ENCODE peak calls at places on chromosomes 12 and 14, in six cellular contexts. One of them, this sample, is unnamed.

GRCh38 chr14:72619881-72620280 is 274.0 kb downstream of the DPF3 start:
- DNase-seq in suprapubic skin: no peak
- DNase-seq in upper lobe of left lung: peak
- DNase-seq in sigmoid colon: no peak
- DNase-seq in esophagus muscularis mucosa: peak
- DNase-seq in GM12878: no peak
- DNase-seq in this sample: no peak

GRCh38 chr14:56378474-56378873 is 201.1 kb upstream of the TMEM260 start:
- DNase-seq in upper lobe of left lung: no peak
- DNase-seq in suprapubic skin: no peak
- DNase-seq in sigmoid colon: no peak
- DNase-seq in esophagus muscularis mucosa: no peak
- DNase-seq in GM12878: no peak
- DNase-seq in this sample: no peak

GRCh38 chr14:28768549-28768870 is 1.9 kb downstream of the FOXG1 start:
- DNase-seq in sigmoid colon: no peak
- DNase-seq in upper lobe of left lung: no peak
- DNase-seq in GM12878: no peak
- DNase-seq in esophagus muscularis mucosa: no peak
- DNase-seq in suprapubic skin: no peak
- DNase-seq in this sample: no peak

GRCh38 chr14:37230551-37231194 is 32.9 kb downstream of the MIPOL1 start:
- DNase-seq in upper lobe of left lung: no peak
- DNase-seq in suprapubic skin: no peak
- DNase-seq in GM12878: no peak
- DNase-seq in esophagus muscularis mucosa: no peak
- DNase-seq in sigmoid colon: no peak
- DNase-seq in this sample: no peak

GRCh38 chr12:112103758-112104504 is 4.7 kb downstream of the NAA25 start:
- DNase-seq in upper lobe of left lung: no peak
- DNase-seq in GM12878: no peak
- DNase-seq in sigmoid colon: no peak
- DNase-seq in esophagus muscularis mucosa: no peak
- DNase-seq in suprapubic skin: no peak
- DNase-seq in this sample: no peak

GRCh38 chr12:41701943-41702601 is 442.6 kb downstream of the GXYLT1 start:
- DNase-seq in sigmoid colon: no peak
- DNase-seq in GM12878: no peak
- DNase-seq in upper lobe of left lung: no peak
- DNase-seq in esophagus muscularis mucosa: no peak
- DNase-seq in suprapubic skin: no peak
- DNase-seq in this sample: no peak

GRCh38 chr14:55699131-55700057 is 119.4 kb downstream of the KTN1 start:
- DNase-seq in sigmoid colon: no peak
- DNase-seq in GM12878: no peak
- DNase-seq in upper lobe of left lung: no peak
- DNase-seq in suprapubic skin: no peak
- DNase-seq in esophagus muscularis mucosa: peak
- DNase-seq in this sample: no peak

GRCh38 chr14:61315288-61315687 is 6.1 kb upstream of the PRKCH start:
- DNase-seq in suprapubic skin: no peak
- DNase-seq in esophagus muscularis mucosa: no peak
- DNase-seq in upper lobe of left lung: no peak
- DNase-seq in GM12878: no peak
- DNase-seq in sigmoid colon: no peak
- DNase-seq in this sample: no peak

GRCh38 chr12:100199347-100200136 is 1.1 kb upstream of the ACTR6 start:
- DNase-seq in GM12878: no peak
- DNase-seq in esophagus muscularis mucosa: no peak
- DNase-seq in upper lobe of left lung: peak
- DNase-seq in suprapubic skin: peak
- DNase-seq in sigmoid colon: peak
- DNase-seq in this sample: peak

GRCh38 chr14:34684578-34684977 is 29.8 kb downstream of the CFL2 start:
- DNase-seq in upper lobe of left lung: no peak
- DNase-seq in suprapubic skin: no peak
- DNase-seq in sigmoid colon: no peak
- DNase-seq in GM12878: no peak
- DNase-seq in esophagus muscularis mucosa: no peak
- DNase-seq in this sample: no peak

GRCh38 chr12:112169966-112170365 is 44.6 kb downstream of the TRAFD1 start:
- DNase-seq in sigmoid colon: no peak
- DNase-seq in esophagus muscularis mucosa: no peak
- DNase-seq in suprapubic skin: no peak
- DNase-seq in GM12878: no peak
- DNase-seq in upper lobe of left lung: no peak
- DNase-seq in this sample: no peak

GRCh38 chr12:82688035-82688501 is 1.4 kb downstream of the TMTC2 start:
- DNase-seq in esophagus muscularis mucosa: no peak
- DNase-seq in upper lobe of left lung: no peak
- DNase-seq in sigmoid colon: no peak
- DNase-seq in GM12878: no peak
- DNase-seq in suprapubic skin: no peak
- DNase-seq in this sample: no peak

GRCh38 chr12:18782827-18783226 is 44.9 kb downstream of the CAPZA3 start:
- DNase-seq in esophagus muscularis mucosa: no peak
- DNase-seq in GM12878: no peak
- DNase-seq in upper lobe of left lung: no peak
- DNase-seq in sigmoid colon: no peak
- DNase-seq in suprapubic skin: no peak
- DNase-seq in this sample: no peak

GRCh38 chr12:111838353-111838752 is 3.7 kb upstream of the MAPKAPK5 start:
- DNase-seq in upper lobe of left lung: no peak
- DNase-seq in GM12878: no peak
- DNase-seq in sigmoid colon: no peak
- DNase-seq in suprapubic skin: no peak
- DNase-seq in esophagus muscularis mucosa: no peak
- DNase-seq in this sample: no peak

GRCh38 chr14:72495668-72496067 is 398.2 kb downstream of the DPF3 start:
- DNase-seq in sigmoid colon: peak
- DNase-seq in GM12878: no peak
- DNase-seq in esophagus muscularis mucosa: no peak
- DNase-seq in upper lobe of left lung: no peak
- DNase-seq in suprapubic skin: no peak
- DNase-seq in this sample: no peak

GRCh38 chr14:39682563-39682962 is 250.3 kb upstream of the FBXO33 start:
- DNase-seq in upper lobe of left lung: no peak
- DNase-seq in suprapubic skin: no peak
- DNase-seq in sigmoid colon: no peak
- DNase-seq in GM12878: no peak
- DNase-seq in esophagus muscularis mucosa: no peak
- DNase-seq in this sample: no peak

GRCh38 chr14:94571950-94572349 is 9.3 kb upstream of the SERPINA5 start:
- DNase-seq in upper lobe of left lung: peak
- DNase-seq in esophagus muscularis mucosa: no peak
- DNase-seq in GM12878: no peak
- DNase-seq in sigmoid colon: no peak
- DNase-seq in suprapubic skin: no peak
- DNase-seq in this sample: no peak

GRCh38 chr12:100185361-100185894 is 15.2 kb upstream of the ACTR6 start:
- DNase-seq in upper lobe of left lung: no peak
- DNase-seq in GM12878: peak
- DNase-seq in sigmoid colon: no peak
- DNase-seq in esophagus muscularis mucosa: peak
- DNase-seq in suprapubic skin: no peak
- DNase-seq in this sample: no peak

GRCh38 chr14:38391334-38391733 is 135.4 kb upstream of the CLEC14A start:
- DNase-seq in suprapubic skin: no peak
- DNase-seq in upper lobe of left lung: no peak
- DNase-seq in GM12878: no peak
- DNase-seq in sigmoid colon: no peak
- DNase-seq in esophagus muscularis mucosa: no peak
- DNase-seq in this sample: no peak

GRCh38 chr14:90551070-90551704 is 154.4 kb downstream of the CALM1 start:
- DNase-seq in sigmoid colon: no peak
- DNase-seq in esophagus muscularis mucosa: no peak
- DNase-seq in suprapubic skin: no peak
- DNase-seq in GM12878: no peak
- DNase-seq in upper lobe of left lung: no peak
- DNase-seq in this sample: no peak

GRCh38 chr12:126784328-126784921 is 1482.5 kb upstream of the TMEM132C start:
- DNase-seq in upper lobe of left lung: peak
- DNase-seq in sigmoid colon: no peak
- DNase-seq in suprapubic skin: no peak
- DNase-seq in esophagus muscularis mucosa: peak
- DNase-seq in GM12878: no peak
- DNase-seq in this sample: peak

GRCh38 chr12:4148418-4149056 is 125.0 kb upstream of the CCND2 start:
- DNase-seq in upper lobe of left lung: peak
- DNase-seq in GM12878: peak
- DNase-seq in suprapubic skin: no peak
- DNase-seq in esophagus muscularis mucosa: peak
- DNase-seq in sigmoid colon: peak
- DNase-seq in this sample: peak

GRCh38 chr14:73339846-73340565 is 102.7 kb downstream of the PAPLN start:
- DNase-seq in esophagus muscularis mucosa: no peak
- DNase-seq in GM12878: no peak
- DNase-seq in sigmoid colon: no peak
- DNase-seq in suprapubic skin: no peak
- DNase-seq in upper lobe of left lung: no peak
- DNase-seq in this sample: no peak

GRCh38 chr12:76623929-76624328 is 64.4 kb upstream of the OSBPL8 start:
- DNase-seq in esophagus muscularis mucosa: no peak
- DNase-seq in upper lobe of left lung: no peak
- DNase-seq in suprapubic skin: no peak
- DNase-seq in GM12878: no peak
- DNase-seq in sigmoid colon: no peak
- DNase-seq in this sample: no peak

GRCh38 chr12:6536894-6537579 is 2.7 kb downstream of the GAPDH start:
- DNase-seq in GM12878: no peak
- DNase-seq in suprapubic skin: no peak
- DNase-seq in sigmoid colon: peak
- DNase-seq in upper lobe of left lung: no peak
- DNase-seq in esophagus muscularis mucosa: no peak
- DNase-seq in this sample: no peak

GRCh38 chr14:52080817-52081755 is 12.2 kb upstream of the NID2 start:
- DNase-seq in GM12878: no peak
- DNase-seq in esophagus muscularis mucosa: peak
- DNase-seq in upper lobe of left lung: no peak
- DNase-seq in suprapubic skin: no peak
- DNase-seq in sigmoid colon: no peak
- DNase-seq in this sample: no peak

GRCh38 chr12:15688202-15688736 is 100.9 kb downstream of the EPS8 start:
- DNase-seq in esophagus muscularis mucosa: peak
- DNase-seq in GM12878: no peak
- DNase-seq in sigmoid colon: peak
- DNase-seq in suprapubic skin: peak
- DNase-seq in upper lobe of left lung: peak
- DNase-seq in this sample: peak

GRCh38 chr14:29140059-29140458 is 373.5 kb downstream of the FOXG1 start:
- DNase-seq in upper lobe of left lung: no peak
- DNase-seq in GM12878: no peak
- DNase-seq in sigmoid colon: no peak
- DNase-seq in esophagus muscularis mucosa: no peak
- DNase-seq in suprapubic skin: no peak
- DNase-seq in this sample: no peak

GRCh38 chr12:50032516-50033316 is 7.4 kb upstream of the RACGAP1 start:
- DNase-seq in GM12878: no peak
- DNase-seq in suprapubic skin: no peak
- DNase-seq in esophagus muscularis mucosa: no peak
- DNase-seq in sigmoid colon: peak
- DNase-seq in upper lobe of left lung: no peak
- DNase-seq in this sample: peak
- H3K4me3 ChIP-seq in GM12878: no peak
- H3K4me3 ChIP-seq in suprapubic skin: peak
- H3K4me3 ChIP-seq in esophagus muscularis mucosa: peak
- H3K4me3 ChIP-seq in sigmoid colon: peak
- H3K4me3 ChIP-seq in upper lobe of left lung: peak
- H3K4me3 ChIP-seq in this sample: peak

DNA sequence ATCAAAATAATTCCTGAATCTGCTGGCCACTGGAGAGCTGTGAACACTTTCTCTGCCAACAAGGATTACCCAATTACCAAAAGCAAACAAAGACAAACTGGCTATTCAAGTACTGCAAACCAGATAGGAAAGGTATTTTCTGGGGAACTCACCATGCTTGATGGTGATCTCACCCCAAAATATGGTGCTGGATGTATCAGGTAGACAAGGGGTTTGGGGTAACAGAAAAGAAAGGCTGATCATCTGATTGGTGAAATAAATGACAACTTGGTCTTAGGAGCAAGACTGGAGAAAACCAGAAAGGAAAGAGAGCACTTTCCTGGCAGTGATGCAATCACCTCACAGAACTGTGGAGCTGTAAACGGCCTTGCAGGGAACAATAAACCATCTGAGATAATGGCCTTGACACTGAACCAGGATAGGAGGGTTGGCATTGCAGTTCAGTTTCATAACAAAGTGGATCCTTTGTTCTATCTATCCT is 31.0 kb upstream of the NPFF start:
- DNase-seq in suprapubic skin: no peak
- DNase-seq in GM12878: no peak
- DNase-seq in esophagus muscularis mucosa: no peak
- DNase-seq in upper lobe of left lung: no peak
- DNase-seq in sigmoid colon: peak
- DNase-seq in this sample: no peak
- TF ChIP-seq POLR2AphosphoS5 in suprapubic skin: no peak
- TF ChIP-seq POLR2AphosphoS5 in GM12878: no peak
- TF ChIP-seq POLR2AphosphoS5 in esophagus muscularis mucosa: peak
- TF ChIP-seq POLR2AphosphoS5 in upper lobe of left lung: no peak
- TF ChIP-seq POLR2AphosphoS5 in sigmoid colon: peak
- TF ChIP-seq POLR2AphosphoS5 in this sample: peak

GRCh38 chr12:94266796-94267529 is 118.6 kb downstream of the PLXNC1 start:
- DNase-seq in GM12878: no peak
- DNase-seq in esophagus muscularis mucosa: no peak
- DNase-seq in upper lobe of left lung: no peak
- DNase-seq in suprapubic skin: no peak
- DNase-seq in sigmoid colon: no peak
- DNase-seq in this sample: no peak
- TF ChIP-seq EP300 in GM12878: no peak
- TF ChIP-seq EP300 in esophagus muscularis mucosa: no peak
- TF ChIP-seq EP300 in upper lobe of left lung: no peak
- TF ChIP-seq EP300 in suprapubic skin: no peak
- TF ChIP-seq EP300 in sigmoid colon: no peak
- TF ChIP-seq EP300 in this sample: no peak

DNA sequence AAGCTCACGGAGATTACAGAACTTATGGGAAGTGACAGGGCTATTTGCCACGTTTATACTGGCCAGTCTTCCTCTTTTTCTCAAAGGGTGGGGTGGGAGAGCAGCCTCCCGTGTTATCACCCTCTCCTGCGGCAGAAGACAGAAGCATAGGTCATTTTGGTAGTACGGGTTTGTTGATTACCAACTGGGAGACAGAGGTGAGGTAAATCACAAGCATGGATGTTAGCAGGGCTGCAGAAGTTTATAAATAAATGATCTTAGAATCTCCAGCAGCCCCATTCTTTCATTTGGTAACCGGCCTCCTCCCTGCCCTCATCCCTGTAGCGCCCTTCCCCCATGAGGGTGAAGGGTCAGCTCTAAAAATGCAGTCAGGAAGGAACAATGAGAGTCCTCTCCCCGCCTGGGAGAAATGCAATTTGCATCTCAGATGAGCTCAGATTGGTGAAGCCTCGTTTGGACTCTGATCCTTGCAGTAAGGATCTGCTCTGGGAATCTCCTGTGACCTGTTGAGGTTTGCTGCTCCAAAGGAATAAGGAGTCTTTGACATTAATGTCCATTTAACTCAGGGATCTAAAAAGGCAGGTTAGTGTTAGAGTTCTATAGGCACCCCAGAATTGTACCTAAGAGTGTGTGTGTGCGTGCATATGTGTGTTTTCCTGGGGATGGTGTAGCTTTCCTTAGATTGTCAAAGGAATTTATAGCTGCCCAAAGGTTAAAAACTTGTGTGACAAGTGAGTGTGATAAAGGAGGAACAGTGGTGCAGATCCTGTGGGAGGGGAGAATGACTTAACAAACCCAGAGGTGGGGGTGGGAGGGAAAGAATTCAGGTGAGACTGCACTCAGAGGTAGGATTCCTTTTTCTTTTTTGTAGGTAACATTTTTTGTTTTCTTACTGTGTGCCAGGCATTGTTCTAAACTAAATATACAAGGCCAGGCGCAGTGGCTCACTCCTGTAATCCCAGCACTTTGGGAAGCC is 45.0 kb upstream of the SINHCAF start:
- DNase-seq in GM12878: no peak
- DNase-seq in upper lobe of left lung: no peak
- DNase-seq in suprapubic skin: no peak
- DNase-seq in sigmoid colon: no peak
- DNase-seq in esophagus muscularis mucosa: no peak
- DNase-seq in this sample: no peak
- H3K4me3 ChIP-seq in GM12878: no peak
- H3K4me3 ChIP-seq in upper lobe of left lung: no peak
- H3K4me3 ChIP-seq in suprapubic skin: peak
- H3K4me3 ChIP-seq in sigmoid colon: peak
- H3K4me3 ChIP-seq in esophagus muscularis mucosa: peak
- H3K4me3 ChIP-seq in this sample: peak